ENCODE peak calls at places on chromosome 21, in ten cellular contexts. M, N, D, W, O, U, I, P, Q and T are unnamed samples.

GRCh38 chr21:21163904-21164303 is 165.7 kb downstream of the NCAM2 start:
- DNase-seq in M (no peak), N (peak; percentile 67), D (peak; percentile 53), W (no peak), O (peak; percentile 86), U (no peak), I (peak; percentile 22), P (peak; percentile 52), Q (peak; percentile 13), T (no peak)

GRCh38 chr21:8989883-8990325 is 1531.5 kb upstream of the TPTE start:
- DNase-seq in M (no peak), N (no peak), D (no peak), W (no peak), O (no peak), U (no peak), I (no peak), P (no peak), Q (no peak), T (no peak)

GRCh38 chr21:43786423-43787179 is 2.8 kb upstream of the RRP1 start:
- DNase-seq in M (no peak), N (no peak), D (peak; percentile 38), W (no peak), O (no peak), U (no peak), I (no peak), P (no peak), Q (no peak), T (no peak)

GRCh38 chr21:27086630-27087029 is 119.7 kb upstream of the ADAMTS5 start:
- DNase-seq in M (no peak), N (no peak), D (no peak), W (no peak), O (no peak), U (no peak), I (no peak), P (no peak), Q (no peak), T (no peak)

GRCh38 chr21:22758478-22758877 is 1760.3 kb downstream of the NCAM2 start:
- DNase-seq in M (no peak), N (no peak), D (no peak), W (no peak), O (peak; percentile 0), U (no peak), I (no peak), P (no peak), Q (no peak), T (no peak)

GRCh38 chr21:29287383-29287782 is 11.3 kb upstream of the BACH1 start:
- DNase-seq in M (no peak), N (no peak), D (peak; percentile 68), W (no peak), O (peak; percentile 46), U (no peak), I (no peak), P (no peak), Q (no peak), T (no peak)

GRCh38 chr21:42524341-42525227 is 10.9 kb downstream of the SLC37A1 start:
- DNase-seq in M (peak; percentile 93), N (peak; percentile 54), D (peak; percentile 14), W (peak; percentile 88), O (peak; percentile 76), U (peak; percentile 69), I (peak; percentile 21), P (no peak), Q (no peak), T (peak; percentile 61)

GRCh38 chr21:44498280-44498964 is 41.6 kb downstream of the KRTAP10-1 start:
- DNase-seq in M (no peak), N (no peak), D (no peak), W (no peak), O (no peak), U (no peak), I (no peak), P (no peak), Q (no peak), T (no peak)

GRCh38 chr21:31929548-31929947 is 56.7 kb downstream of the HUNK start:
- DNase-seq in M (no peak), N (no peak), D (no peak), W (no peak), O (no peak), U (no peak), I (no peak), P (no peak), Q (no peak), T (no peak)

GRCh38 chr21:31098576-31099005 is 60.3 kb upstream of the KRTAP19-8 start:
- DNase-seq in M (peak; percentile 80), N (peak; percentile 72), D (peak; percentile 72), W (peak; percentile 63), O (peak; percentile 56), U (peak; percentile 66), I (peak; percentile 33), P (peak; percentile 10), Q (no peak), T (peak; percentile 69)

GRCh38 chr21:31873275-31873695 is 465 bp downstream of the HUNK start:
- DNase-seq in M (no peak), N (no peak), D (peak; percentile 68), W (peak; percentile 62), O (no peak), U (peak; percentile 23), I (no peak), P (no peak), Q (no peak), T (no peak)

GRCh38 chr21:28067015-28067414 is 925.7 kb downstream of the LTN1 start:
- DNase-seq in M (no peak), N (no peak), D (no peak), W (no peak), O (no peak), U (no peak), I (no peak), P (no peak), Q (no peak), T (no peak)

GRCh38 chr21:43936186-43936967 is 71.4 kb downstream of the AGPAT3 start:
- DNase-seq in M (no peak), N (no peak), D (no peak), W (peak; percentile 36), O (peak; percentile 30), U (no peak), I (no peak), P (no peak), Q (no peak), T (no peak)

GRCh38 chr21:30695956-30696355 is 22.6 kb downstream of the KRTAP21-3 start:
- DNase-seq in M (no peak), N (no peak), D (no peak), W (no peak), O (no peak), U (no peak), I (no peak), P (no peak), Q (no peak), T (no peak)

DNA sequence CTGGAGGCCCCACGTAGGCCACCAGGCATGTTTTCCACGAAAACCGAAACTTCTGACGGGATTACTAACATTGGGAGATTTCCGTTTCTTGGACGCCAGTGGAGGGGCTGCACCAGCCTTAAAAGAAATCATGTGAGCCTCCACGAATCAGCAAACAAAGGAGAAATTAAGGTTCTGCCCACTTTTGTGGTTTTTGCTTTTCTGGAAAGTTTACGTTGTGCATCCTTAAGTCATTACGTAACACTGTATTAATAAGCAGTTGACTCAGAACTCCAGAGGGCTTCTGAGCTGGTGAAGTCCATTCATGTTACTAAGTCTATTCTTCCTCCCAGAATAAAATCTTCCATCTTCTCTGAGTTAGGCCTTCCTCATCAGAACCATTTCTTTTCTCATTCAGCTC is 168.5 kb downstream of the PSMG1 start:
- DNase-seq in M (no peak), N (no peak), D (peak; percentile 83), W (no peak), O (peak; percentile 97), U (no peak), I (peak; percentile 90), P (peak; percentile 95), Q (no peak), T (no peak)
- H3K4me3 ChIP-seq in M (no peak overlapping the region), N (no peak overlapping the region), D (no peak overlapping the region), W (no peak overlapping the region), O (no peak overlapping the region), U (no peak overlapping the region), I (no peak overlapping the region), P (peak overlapping the region; percentile 36), Q (no peak overlapping the region), T (no peak overlapping the region)

GRCh38 chr21:41317458-41317857 is 857 bp downstream of the FAM3B start:
- DNase-seq in M (no peak), N (no peak), D (no peak), W (no peak), O (no peak), U (no peak), I (no peak), P (no peak), Q (no peak), T (no peak)
- H3K4me3 ChIP-seq in M (peak overlapping the region; percentile 50), N (no peak overlapping the region), D (no peak overlapping the region), W (no peak overlapping the region), O (no peak overlapping the region), U (no peak overlapping the region), I (no peak overlapping the region), P (no peak overlapping the region), Q (no peak overlapping the region), T (no peak overlapping the region)

DNA sequence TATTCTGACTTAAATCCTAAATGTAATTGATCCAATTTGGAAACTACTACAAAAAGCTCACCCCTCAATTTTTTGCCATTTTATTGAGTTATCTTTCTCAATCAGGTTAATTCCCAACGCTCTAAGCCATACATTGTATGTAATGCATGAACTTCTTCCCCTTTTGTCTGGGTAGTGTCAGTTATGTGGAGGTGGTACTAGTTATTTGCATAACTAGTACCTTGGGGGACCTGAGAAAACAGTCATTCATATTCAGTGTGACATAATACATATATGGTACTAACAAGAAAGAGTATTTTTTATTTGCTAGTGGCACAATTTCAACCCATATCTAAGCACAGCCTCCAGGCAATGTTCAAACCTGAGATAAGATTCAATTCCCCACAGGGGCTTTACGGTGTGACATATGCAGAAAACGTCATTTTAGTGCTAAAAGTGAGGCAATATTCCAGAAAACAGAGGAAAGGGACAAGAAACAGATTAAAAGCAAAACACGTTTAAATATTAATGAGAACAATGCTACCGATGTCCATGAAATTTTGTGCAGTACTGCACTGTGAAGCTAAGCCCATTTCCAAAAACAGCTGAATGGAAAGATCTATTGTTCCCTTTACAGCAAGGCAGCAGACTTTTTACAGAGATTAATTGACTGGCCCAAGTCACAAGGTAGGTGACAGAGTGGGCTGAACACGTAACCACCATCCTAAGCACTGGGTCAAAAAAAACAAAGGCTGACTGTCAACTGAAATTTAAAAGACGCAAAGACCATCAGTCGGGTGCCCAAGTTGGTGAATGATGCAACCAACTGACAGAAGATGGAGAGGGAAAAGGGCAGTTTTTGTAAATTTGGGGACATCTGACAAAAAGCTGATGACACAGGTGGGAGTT is 1.4 kb downstream of the HLCS start:
- DNase-seq in M (no peak), N (no peak), D (peak; percentile 27), W (no peak), O (no peak), U (no peak), I (no peak), P (no peak), Q (no peak), T (no peak)
- H3K4me3 ChIP-seq in M (peak overlapping the region; percentile 77), N (no peak overlapping the region), D (peak overlapping the region; percentile 66), W (no peak overlapping the region), O (peak overlapping the region; percentile 63), U (peak overlapping the region; percentile 76), I (peak overlapping the region; percentile 66), P (peak overlapping the region; percentile 75), Q (peak overlapping the region; percentile 71), T (peak overlapping the region; percentile 83)

DNA sequence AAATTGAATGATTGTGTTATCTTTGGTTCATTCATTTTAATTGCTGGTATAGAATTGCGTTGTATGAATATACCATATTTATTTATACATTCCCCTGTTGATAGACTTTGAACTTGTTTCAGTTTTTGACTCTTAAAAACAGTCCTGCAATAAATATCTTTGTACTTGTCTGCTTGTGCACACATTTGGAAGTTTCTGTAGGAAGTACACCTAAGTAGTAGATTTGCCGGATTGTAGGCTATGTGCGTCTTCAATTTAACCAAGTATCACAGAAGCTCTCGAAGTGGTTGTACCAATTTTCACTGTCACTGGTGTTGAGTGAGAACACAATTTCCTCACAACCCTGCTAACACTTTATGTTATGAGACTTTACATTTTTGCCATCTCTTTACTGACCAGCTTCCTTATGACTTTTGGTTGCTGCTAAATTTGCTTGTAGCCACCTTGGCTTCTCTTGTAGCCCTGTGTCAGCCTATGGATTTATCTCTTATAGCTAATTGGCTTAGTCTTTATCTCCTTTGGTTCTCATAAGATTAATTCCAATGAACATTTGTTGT is 2.2 kb downstream of the TTC3 start:
- DNase-seq in M (no peak), N (no peak), D (no peak), W (no peak), O (no peak), U (no peak), I (no peak), P (no peak), Q (no peak), T (no peak)
- H3K4me3 ChIP-seq in M (no peak overlapping the region), N (no peak overlapping the region), D (peak overlapping the region; percentile 88), W (no peak overlapping the region), O (no peak overlapping the region), U (no peak overlapping the region), I (peak overlapping the region; percentile 13), P (peak overlapping the region; percentile 92), Q (no peak overlapping the region), T (no peak overlapping the region)